ENCODE peak calls at places on chromosomes 7 and 10, in eight cellular contexts. J is H1, F is A549, N is HepG2, C is transverse colon, G is tibial nerve, O is ovary, W is stomach. Q is an unnamed sample.

GRCh38 chr7:127239814-127240213 is 12.9 kb downstream of the GRM8 start:
- DNase-seq in J (no peak), F (peak; percentile 4), N (no peak), C (no peak), G (no peak), O (no peak), W (no peak), Q (no peak)

GRCh38 chr7:74025745-74026144 is 2.2 kb upstream of the ELN start:
- DNase-seq in J (no peak), F (no peak), N (no peak), C (no peak), G (no peak), O (no peak), W (no peak), Q (no peak)

GRCh38 chr7:148772297-148773089 is 73.8 kb downstream of the CUL1 start:
- DNase-seq in J (no peak), F (peak; percentile 63), N (no peak), C (no peak), G (no peak), O (no peak), W (no peak), Q (no peak)

GRCh38 chr7:142812437-142813215 is 41.9 kb downstream of the PRSS2 start:
- DNase-seq in J (no peak), F (no peak), N (no peak), C (no peak), G (no peak), O (no peak), W (no peak), Q (no peak)

GRCh38 chr7:77276120-77276519 is 76.5 kb upstream of the FGL2 start:
- DNase-seq in J (no peak), F (no peak), N (no peak), C (no peak), G (no peak), O (no peak), W (no peak), Q (no peak)

GRCh38 chr10:100508691-100509150 is 10.9 kb downstream of the SEC31B start:
- DNase-seq in J (no peak), F (peak; percentile 66), N (peak; percentile 56), C (no peak), G (no peak), O (no peak), W (no peak), Q (no peak)

GRCh38 chr10:126239844-126240243 is 148.4 kb downstream of the ADAM12 start:
- DNase-seq in J (no peak), F (no peak), N (no peak), C (no peak), G (no peak), O (no peak), W (no peak), Q (no peak)

GRCh38 chr7:142131439-142131838 is 19.9 kb downstream of the MGAM2 start:
- DNase-seq in J (no peak), F (no peak), N (no peak), C (no peak), G (no peak), O (no peak), W (no peak), Q (no peak)

GRCh38 chr10:90276894-90277447 is 575.6 kb downstream of the KIF20B start:
- DNase-seq in J (no peak), F (no peak), N (no peak), C (no peak), G (no peak), O (no peak), W (no peak), Q (no peak)

GRCh38 chr7:55177589-55178261 is 158.9 kb downstream of the EGFR start:
- DNase-seq in J (no peak), F (no peak), N (peak; percentile 94), C (peak; percentile 21), G (peak; percentile 89), O (peak; percentile 68), W (peak; percentile 70), Q (no peak)

GRCh38 chr7:100435401-100436304 is 644 bp downstream of the PPP1R35 start:
- DNase-seq in J (no peak), F (peak; percentile 38), N (no peak), C (peak; percentile 64), G (no peak), O (peak; percentile 64), W (peak; percentile 64), Q (peak; percentile 75)

GRCh38 chr10:61153766-61154165 is 209.8 kb upstream of the RHOBTB1 start:
- DNase-seq in J (no peak), F (no peak), N (no peak), C (no peak), G (no peak), O (no peak), W (no peak), Q (no peak)

GRCh38 chr10:119103241-119103640 is 672 bp upstream of the DENND10 start:
- DNase-seq in J (no peak), F (no peak), N (no peak), C (no peak), G (no peak), O (no peak), W (no peak), Q (peak; percentile 53)

GRCh38 chr7:27188666-27189559 is 3.9 kb upstream of the HOXA11 start:
- DNase-seq in J (no peak), F (no peak), N (no peak), C (peak; percentile 78), G (peak; percentile 31), O (no peak), W (peak; percentile 28), Q (peak; percentile 88)
- TF ChIP-seq POLR2A in J (no peak), F (no peak), N (no peak), C (peak; percentile 84), G (no peak), O (no peak), W (no peak), Q (peak; percentile 62)

GRCh38 chr7:44074349-44074695 is 8.0 kb downstream of the POLM start:
- DNase-seq in J (no peak), F (no peak), N (no peak), C (no peak), G (no peak), O (no peak), W (no peak), Q (no peak)

GRCh38 chr7:44071726-44072363 is 6.5 kb upstream of the PGAM2 start:
- DNase-seq in J (no peak), F (no peak), N (peak; percentile 87), C (peak; percentile 37), G (no peak), O (no peak), W (no peak), Q (no peak)

GRCh38 chr7:44075296-44076075 is 6.8 kb downstream of the POLM start:
- DNase-seq in J (no peak), F (no peak), N (no peak), C (no peak), G (no peak), O (no peak), W (no peak), Q (peak; percentile 52)

GRCh38 chr7:44072364-44073231 is 7.2 kb upstream of the PGAM2 start:
- DNase-seq in J (peak; percentile 65), F (peak; percentile 70), N (peak; percentile 76), C (peak; percentile 71), G (peak; percentile 58), O (peak; percentile 84), W (peak; percentile 65), Q (peak; percentile 90)

GRCh38 chr7:44073664-44074348 is 8.4 kb upstream of the PGAM2 start:
- DNase-seq in J (no peak), F (no peak), N (no peak), C (peak; percentile 91), G (peak; percentile 35), O (no peak), W (peak; percentile 93), Q (peak; percentile 91)
- H3K27ac ChIP-seq in J (no peak overlapping the region), F (no peak overlapping the region), N (no peak overlapping the region), C (peak overlapping the region; percentile 74), G (peak overlapping the region; percentile 75), O (no peak overlapping the region), W (peak overlapping the region; percentile 84), Q (peak overlapping the region; percentile 61)

GRCh38 chr7:155972247-155972646 is 160.0 kb upstream of the SHH start:
- DNase-seq in J (no peak), F (no peak), N (no peak), C (no peak), G (no peak), O (no peak), W (no peak), Q (no peak)

GRCh38 chr7:155979566-155979965 is 167.3 kb upstream of the SHH start:
- DNase-seq in J (no peak), F (no peak), N (no peak), C (no peak), G (no peak), O (no peak), W (peak; percentile 19), Q (peak; percentile 35)

GRCh38 chr7:155973451-155973997 is 161.3 kb upstream of the SHH start:
- DNase-seq in J (no peak), F (no peak), N (no peak), C (no peak), G (no peak), O (no peak), W (no peak), Q (peak; percentile 21)

GRCh38 chr7:155972651-155973349 is 160.5 kb upstream of the SHH start:
- DNase-seq in J (no peak), F (no peak), N (no peak), C (no peak), G (no peak), O (no peak), W (no peak), Q (peak; percentile 49)

DNA sequence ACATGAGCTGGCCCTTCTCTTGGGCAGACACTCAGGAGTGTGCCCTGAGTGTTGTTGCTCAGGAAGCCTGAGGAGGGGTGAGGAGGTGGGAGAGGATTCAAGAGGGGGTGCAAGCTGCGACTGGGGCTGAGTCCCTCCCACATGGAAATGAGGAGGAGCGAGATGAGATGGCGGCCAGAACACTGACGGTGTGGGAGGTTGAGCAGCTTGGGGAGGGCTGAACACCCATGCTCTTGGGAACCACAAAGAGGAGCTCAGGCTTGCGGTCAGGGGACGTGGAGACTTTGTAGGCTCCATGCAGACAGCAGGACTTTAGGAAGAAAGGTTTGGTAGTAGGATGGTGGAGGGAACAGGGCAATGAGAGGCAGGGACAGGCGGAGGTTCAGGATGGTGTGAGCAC is 163.2 kb upstream of the SHH start:
- DNase-seq in J (no peak), F (no peak), N (no peak), C (peak; percentile 3), G (no peak), O (no peak), W (peak; percentile 15), Q (peak; percentile 38)
- TF ChIP-seq EP300 in J (no peak), F (no peak), N (no peak), C (no peak), G (no peak), O (no peak), W (no peak), Q (no peak)

GRCh38 chr10:52318822-52319464 is 4.9 kb downstream of the DKK1 start:
- DNase-seq in J (no peak), F (peak; percentile 94), N (peak; percentile 69), C (no peak), G (no peak), O (no peak), W (no peak), Q (no peak)

GRCh38 chr10:52322941-52323340 is 8.9 kb downstream of the DKK1 start:
- DNase-seq in J (no peak), F (no peak), N (no peak), C (no peak), G (no peak), O (no peak), W (no peak), Q (no peak)

GRCh38 chr10:52322323-52322722 is 8.2 kb downstream of the DKK1 start:
- DNase-seq in J (no peak), F (no peak), N (no peak), C (no peak), G (no peak), O (no peak), W (no peak), Q (no peak)

GRCh38 chr10:52318136-52318810 is 4.2 kb downstream of the DKK1 start:
- DNase-seq in J (no peak), F (peak; percentile 56), N (no peak), C (no peak), G (no peak), O (no peak), W (no peak), Q (no peak)

GRCh38 chr10:52319926-52320325 is 5.8 kb downstream of the DKK1 start:
- DNase-seq in J (no peak), F (no peak), N (no peak), C (no peak), G (no peak), O (no peak), W (no peak), Q (no peak)
- TF ChIP-seq POLR2A in J (no peak), F (no peak), N (no peak), C (no peak), G (no peak), O (no peak), W (no peak), Q (no peak)